ENCODE peak calls at places on chromosomes 11 and 22, in eight cellular contexts. One of them, this sample, is unnamed.

GRCh38 chr11:68825603-68826002 is 16.1 kb downstream of the CPT1A start:
- DNase-seq in neural crest cell: no peak
- DNase-seq in Panc1: no peak
- DNase-seq in T-helper 22 cell: no peak
- DNase-seq in mesothelial cell of epicardium: no peak
- DNase-seq in T47D: no peak
- DNase-seq in AG20443: no peak
- DNase-seq in stimulated activated naive CD8-positive, alpha-beta T cell treated with anti-CD3 and anti-CD28 coated beads, Interleukin-15, Interleukin-2, amounts not matched to agents 100 U/mL and 50 U/mL, for 24 hours: peak
- DNase-seq in this sample: no peak

GRCh38 chr11:65242389-65242788 is 19.4 kb upstream of the POLA2 start:
- DNase-seq in neural crest cell: no peak
- DNase-seq in Panc1: no peak
- DNase-seq in T-helper 22 cell: no peak
- DNase-seq in mesothelial cell of epicardium: no peak
- DNase-seq in T47D: no peak
- DNase-seq in AG20443: no peak
- DNase-seq in stimulated activated naive CD8-positive, alpha-beta T cell treated with anti-CD3 and anti-CD28 coated beads, Interleukin-15, Interleukin-2, amounts not matched to agents 100 U/mL and 50 U/mL, for 24 hours: no peak
- DNase-seq in this sample: no peak

GRCh38 chr22:37162221-37163095 is 12.7 kb upstream of the IL2RB start:
- DNase-seq in neural crest cell: no peak
- DNase-seq in Panc1: no peak
- DNase-seq in T-helper 22 cell: peak
- DNase-seq in mesothelial cell of epicardium: no peak
- DNase-seq in T47D: no peak
- DNase-seq in AG20443: no peak
- DNase-seq in stimulated activated naive CD8-positive, alpha-beta T cell treated with anti-CD3 and anti-CD28 coated beads, Interleukin-15, Interleukin-2, amounts not matched to agents 100 U/mL and 50 U/mL, for 24 hours: peak
- DNase-seq in this sample: no peak

GRCh38 chr11:12189543-12190235 is 79.3 kb downstream of the MICAL2 start:
- DNase-seq in neural crest cell: no peak
- DNase-seq in Panc1: no peak
- DNase-seq in T-helper 22 cell: peak
- DNase-seq in mesothelial cell of epicardium: no peak
- DNase-seq in T47D: no peak
- DNase-seq in AG20443: no peak
- DNase-seq in stimulated activated naive CD8-positive, alpha-beta T cell treated with anti-CD3 and anti-CD28 coated beads, Interleukin-15, Interleukin-2, amounts not matched to agents 100 U/mL and 50 U/mL, for 24 hours: no peak
- DNase-seq in this sample: peak

GRCh38 chr22:34161724-34162123 is 241.4 kb upstream of the LARGE1 start:
- DNase-seq in neural crest cell: no peak
- DNase-seq in Panc1: no peak
- DNase-seq in T-helper 22 cell: no peak
- DNase-seq in mesothelial cell of epicardium: no peak
- DNase-seq in T47D: no peak
- DNase-seq in AG20443: no peak
- DNase-seq in stimulated activated naive CD8-positive, alpha-beta T cell treated with anti-CD3 and anti-CD28 coated beads, Interleukin-15, Interleukin-2, amounts not matched to agents 100 U/mL and 50 U/mL, for 24 hours: no peak
- DNase-seq in this sample: no peak

GRCh38 chr22:37167176-37167980 is 17.7 kb upstream of the IL2RB start:
- DNase-seq in neural crest cell: no peak
- DNase-seq in Panc1: no peak
- DNase-seq in T-helper 22 cell: no peak
- DNase-seq in mesothelial cell of epicardium: no peak
- DNase-seq in T47D: no peak
- DNase-seq in AG20443: no peak
- DNase-seq in stimulated activated naive CD8-positive, alpha-beta T cell treated with anti-CD3 and anti-CD28 coated beads, Interleukin-15, Interleukin-2, amounts not matched to agents 100 U/mL and 50 U/mL, for 24 hours: no peak
- DNase-seq in this sample: no peak

GRCh38 chr11:69012092-69013008 is 696 bp downstream of the MRGPRF start:
- DNase-seq in neural crest cell: no peak
- DNase-seq in Panc1: no peak
- DNase-seq in T-helper 22 cell: no peak
- DNase-seq in mesothelial cell of epicardium: no peak
- DNase-seq in T47D: no peak
- DNase-seq in AG20443: peak
- DNase-seq in stimulated activated naive CD8-positive, alpha-beta T cell treated with anti-CD3 and anti-CD28 coated beads, Interleukin-15, Interleukin-2, amounts not matched to agents 100 U/mL and 50 U/mL, for 24 hours: no peak
- DNase-seq in this sample: no peak

GRCh38 chr11:43376065-43376464 is 17.3 kb downstream of the TTC17 start:
- DNase-seq in neural crest cell: no peak
- DNase-seq in Panc1: no peak
- DNase-seq in T-helper 22 cell: no peak
- DNase-seq in mesothelial cell of epicardium: no peak
- DNase-seq in T47D: no peak
- DNase-seq in AG20443: no peak
- DNase-seq in stimulated activated naive CD8-positive, alpha-beta T cell treated with anti-CD3 and anti-CD28 coated beads, Interleukin-15, Interleukin-2, amounts not matched to agents 100 U/mL and 50 U/mL, for 24 hours: no peak
- DNase-seq in this sample: no peak

GRCh38 chr22:19503869-19504268 is 20.3 kb downstream of the CLDN5 start:
- DNase-seq in neural crest cell: no peak
- DNase-seq in Panc1: no peak
- DNase-seq in T-helper 22 cell: no peak
- DNase-seq in mesothelial cell of epicardium: no peak
- DNase-seq in T47D: no peak
- DNase-seq in AG20443: no peak
- DNase-seq in stimulated activated naive CD8-positive, alpha-beta T cell treated with anti-CD3 and anti-CD28 coated beads, Interleukin-15, Interleukin-2, amounts not matched to agents 100 U/mL and 50 U/mL, for 24 hours: no peak
- DNase-seq in this sample: no peak

GRCh38 chr11:117822031-117822521 is 2.5 kb downstream of the FXYD2 start:
- DNase-seq in neural crest cell: peak
- DNase-seq in Panc1: no peak
- DNase-seq in T-helper 22 cell: no peak
- DNase-seq in mesothelial cell of epicardium: no peak
- DNase-seq in T47D: peak
- DNase-seq in AG20443: peak
- DNase-seq in stimulated activated naive CD8-positive, alpha-beta T cell treated with anti-CD3 and anti-CD28 coated beads, Interleukin-15, Interleukin-2, amounts not matched to agents 100 U/mL and 50 U/mL, for 24 hours: peak
- DNase-seq in this sample: no peak

GRCh38 chr22:30238661-30239420 is 7.7 kb downstream of the LIF start:
- DNase-seq in neural crest cell: no peak
- DNase-seq in Panc1: no peak
- DNase-seq in T-helper 22 cell: no peak
- DNase-seq in mesothelial cell of epicardium: peak
- DNase-seq in T47D: no peak
- DNase-seq in AG20443: peak
- DNase-seq in stimulated activated naive CD8-positive, alpha-beta T cell treated with anti-CD3 and anti-CD28 coated beads, Interleukin-15, Interleukin-2, amounts not matched to agents 100 U/mL and 50 U/mL, for 24 hours: no peak
- DNase-seq in this sample: no peak

GRCh38 chr11:77695417-77695816 is 57.8 kb upstream of the CLNS1A start:
- DNase-seq in neural crest cell: no peak
- DNase-seq in Panc1: no peak
- DNase-seq in T-helper 22 cell: no peak
- DNase-seq in mesothelial cell of epicardium: no peak
- DNase-seq in T47D: no peak
- DNase-seq in AG20443: no peak
- DNase-seq in stimulated activated naive CD8-positive, alpha-beta T cell treated with anti-CD3 and anti-CD28 coated beads, Interleukin-15, Interleukin-2, amounts not matched to agents 100 U/mL and 50 U/mL, for 24 hours: no peak
- DNase-seq in this sample: no peak

GRCh38 chr11:9760180-9760550 is 96.3 kb downstream of the SWAP70 start:
- DNase-seq in neural crest cell: no peak
- DNase-seq in Panc1: no peak
- DNase-seq in T-helper 22 cell: no peak
- DNase-seq in mesothelial cell of epicardium: no peak
- DNase-seq in T47D: no peak
- DNase-seq in AG20443: peak
- DNase-seq in stimulated activated naive CD8-positive, alpha-beta T cell treated with anti-CD3 and anti-CD28 coated beads, Interleukin-15, Interleukin-2, amounts not matched to agents 100 U/mL and 50 U/mL, for 24 hours: peak
- DNase-seq in this sample: no peak

GRCh38 chr22:22109693-22110466 is 127.3 kb upstream of the TOP3B start:
- DNase-seq in neural crest cell: no peak
- DNase-seq in Panc1: no peak
- DNase-seq in T-helper 22 cell: no peak
- DNase-seq in mesothelial cell of epicardium: no peak
- DNase-seq in T47D: no peak
- DNase-seq in AG20443: no peak
- DNase-seq in stimulated activated naive CD8-positive, alpha-beta T cell treated with anti-CD3 and anti-CD28 coated beads, Interleukin-15, Interleukin-2, amounts not matched to agents 100 U/mL and 50 U/mL, for 24 hours: no peak
- DNase-seq in this sample: no peak

GRCh38 chr11:58787903-58788302 is 56.2 kb upstream of the GLYAT start:
- DNase-seq in neural crest cell: no peak
- DNase-seq in Panc1: no peak
- DNase-seq in T-helper 22 cell: no peak
- DNase-seq in mesothelial cell of epicardium: no peak
- DNase-seq in T47D: no peak
- DNase-seq in AG20443: no peak
- DNase-seq in stimulated activated naive CD8-positive, alpha-beta T cell treated with anti-CD3 and anti-CD28 coated beads, Interleukin-15, Interleukin-2, amounts not matched to agents 100 U/mL and 50 U/mL, for 24 hours: no peak
- DNase-seq in this sample: no peak

GRCh38 chr11:93145381-93145780 is 52.4 kb downstream of the SLC36A4 start:
- DNase-seq in neural crest cell: no peak
- DNase-seq in Panc1: no peak
- DNase-seq in T-helper 22 cell: no peak
- DNase-seq in mesothelial cell of epicardium: no peak
- DNase-seq in T47D: no peak
- DNase-seq in AG20443: no peak
- DNase-seq in stimulated activated naive CD8-positive, alpha-beta T cell treated with anti-CD3 and anti-CD28 coated beads, Interleukin-15, Interleukin-2, amounts not matched to agents 100 U/mL and 50 U/mL, for 24 hours: no peak
- DNase-seq in this sample: no peak

GRCh38 chr22:44365196-44365802 is 52.5 kb upstream of the SHISAL1 start:
- DNase-seq in neural crest cell: no peak
- DNase-seq in Panc1: no peak
- DNase-seq in T-helper 22 cell: no peak
- DNase-seq in mesothelial cell of epicardium: no peak
- DNase-seq in T47D: no peak
- DNase-seq in AG20443: no peak
- DNase-seq in stimulated activated naive CD8-positive, alpha-beta T cell treated with anti-CD3 and anti-CD28 coated beads, Interleukin-15, Interleukin-2, amounts not matched to agents 100 U/mL and 50 U/mL, for 24 hours: no peak
- DNase-seq in this sample: no peak

GRCh38 chr22:22993184-22993583 is 77.1 kb upstream of the GNAZ start:
- DNase-seq in neural crest cell: no peak
- DNase-seq in Panc1: no peak
- DNase-seq in T-helper 22 cell: no peak
- DNase-seq in mesothelial cell of epicardium: no peak
- DNase-seq in T47D: no peak
- DNase-seq in AG20443: no peak
- DNase-seq in stimulated activated naive CD8-positive, alpha-beta T cell treated with anti-CD3 and anti-CD28 coated beads, Interleukin-15, Interleukin-2, amounts not matched to agents 100 U/mL and 50 U/mL, for 24 hours: no peak
- DNase-seq in this sample: no peak

GRCh38 chr11:11975201-11976092 is 33.0 kb downstream of the DKK3 start:
- DNase-seq in neural crest cell: no peak
- DNase-seq in Panc1: no peak
- DNase-seq in T-helper 22 cell: no peak
- DNase-seq in mesothelial cell of epicardium: no peak
- DNase-seq in T47D: no peak
- DNase-seq in AG20443: no peak
- DNase-seq in stimulated activated naive CD8-positive, alpha-beta T cell treated with anti-CD3 and anti-CD28 coated beads, Interleukin-15, Interleukin-2, amounts not matched to agents 100 U/mL and 50 U/mL, for 24 hours: no peak
- DNase-seq in this sample: peak

GRCh38 chr11:8032576-8033311 is 45.6 kb downstream of the EIF3F start:
- DNase-seq in neural crest cell: no peak
- DNase-seq in Panc1: no peak
- DNase-seq in T-helper 22 cell: no peak
- DNase-seq in mesothelial cell of epicardium: no peak
- DNase-seq in T47D: no peak
- DNase-seq in AG20443: no peak
- DNase-seq in stimulated activated naive CD8-positive, alpha-beta T cell treated with anti-CD3 and anti-CD28 coated beads, Interleukin-15, Interleukin-2, amounts not matched to agents 100 U/mL and 50 U/mL, for 24 hours: no peak
- DNase-seq in this sample: no peak

GRCh38 chr11:33258631-33259184 is 1.5 kb downstream of the HIPK3 start:
- DNase-seq in neural crest cell: peak
- DNase-seq in Panc1: peak
- DNase-seq in T-helper 22 cell: no peak
- DNase-seq in mesothelial cell of epicardium: no peak
- DNase-seq in T47D: no peak
- DNase-seq in AG20443: no peak
- DNase-seq in stimulated activated naive CD8-positive, alpha-beta T cell treated with anti-CD3 and anti-CD28 coated beads, Interleukin-15, Interleukin-2, amounts not matched to agents 100 U/mL and 50 U/mL, for 24 hours: no peak
- DNase-seq in this sample: peak

GRCh38 chr11:2818021-2818420 is 67.6 kb downstream of the CDKN1C start:
- DNase-seq in neural crest cell: no peak
- DNase-seq in Panc1: no peak
- DNase-seq in T-helper 22 cell: no peak
- DNase-seq in mesothelial cell of epicardium: no peak
- DNase-seq in T47D: no peak
- DNase-seq in AG20443: no peak
- DNase-seq in stimulated activated naive CD8-positive, alpha-beta T cell treated with anti-CD3 and anti-CD28 coated beads, Interleukin-15, Interleukin-2, amounts not matched to agents 100 U/mL and 50 U/mL, for 24 hours: no peak
- DNase-seq in this sample: no peak

GRCh38 chr11:114219559-114220349 is 76.4 kb upstream of the NNMT start:
- DNase-seq in neural crest cell: no peak
- DNase-seq in Panc1: no peak
- DNase-seq in T-helper 22 cell: no peak
- DNase-seq in mesothelial cell of epicardium: no peak
- DNase-seq in T47D: no peak
- DNase-seq in AG20443: no peak
- DNase-seq in stimulated activated naive CD8-positive, alpha-beta T cell treated with anti-CD3 and anti-CD28 coated beads, Interleukin-15, Interleukin-2, amounts not matched to agents 100 U/mL and 50 U/mL, for 24 hours: no peak
- DNase-seq in this sample: no peak

GRCh38 chr11:12287374-12288211 is 89.8 kb upstream of the PARVA start:
- DNase-seq in neural crest cell: peak
- DNase-seq in Panc1: peak
- DNase-seq in T-helper 22 cell: no peak
- DNase-seq in mesothelial cell of epicardium: peak
- DNase-seq in T47D: no peak
- DNase-seq in AG20443: peak
- DNase-seq in stimulated activated naive CD8-positive, alpha-beta T cell treated with anti-CD3 and anti-CD28 coated beads, Interleukin-15, Interleukin-2, amounts not matched to agents 100 U/mL and 50 U/mL, for 24 hours: no peak
- DNase-seq in this sample: peak

GRCh38 chr11:41283196-41283930 is 176.1 kb downstream of the LRRC4C start:
- DNase-seq in neural crest cell: no peak
- DNase-seq in Panc1: no peak
- DNase-seq in T-helper 22 cell: no peak
- DNase-seq in mesothelial cell of epicardium: no peak
- DNase-seq in T47D: no peak
- DNase-seq in AG20443: no peak
- DNase-seq in stimulated activated naive CD8-positive, alpha-beta T cell treated with anti-CD3 and anti-CD28 coated beads, Interleukin-15, Interleukin-2, amounts not matched to agents 100 U/mL and 50 U/mL, for 24 hours: no peak
- DNase-seq in this sample: no peak

GRCh38 chr11:93842461-93842860 is 8.0 kb downstream of the VSTM5 start:
- DNase-seq in neural crest cell: no peak
- DNase-seq in Panc1: no peak
- DNase-seq in T-helper 22 cell: no peak
- DNase-seq in mesothelial cell of epicardium: no peak
- DNase-seq in T47D: no peak
- DNase-seq in AG20443: peak
- DNase-seq in stimulated activated naive CD8-positive, alpha-beta T cell treated with anti-CD3 and anti-CD28 coated beads, Interleukin-15, Interleukin-2, amounts not matched to agents 100 U/mL and 50 U/mL, for 24 hours: no peak
- DNase-seq in this sample: no peak

GRCh38 chr22:36077261-36077660 is 48.6 kb upstream of the RBFOX2 start:
- DNase-seq in neural crest cell: no peak
- DNase-seq in Panc1: no peak
- DNase-seq in T-helper 22 cell: no peak
- DNase-seq in mesothelial cell of epicardium: no peak
- DNase-seq in T47D: no peak
- DNase-seq in AG20443: peak
- DNase-seq in stimulated activated naive CD8-positive, alpha-beta T cell treated with anti-CD3 and anti-CD28 coated beads, Interleukin-15, Interleukin-2, amounts not matched to agents 100 U/mL and 50 U/mL, for 24 hours: no peak
- DNase-seq in this sample: no peak

GRCh38 chr11:94731921-94732601 is 36.1 kb upstream of the AMOTL1 start:
- DNase-seq in neural crest cell: no peak
- DNase-seq in Panc1: no peak
- DNase-seq in T-helper 22 cell: no peak
- DNase-seq in mesothelial cell of epicardium: no peak
- DNase-seq in T47D: no peak
- DNase-seq in AG20443: peak
- DNase-seq in stimulated activated naive CD8-positive, alpha-beta T cell treated with anti-CD3 and anti-CD28 coated beads, Interleukin-15, Interleukin-2, amounts not matched to agents 100 U/mL and 50 U/mL, for 24 hours: no peak
- DNase-seq in this sample: no peak

GRCh38 chr11:2519879-2520735 is 75.3 kb downstream of the KCNQ1 start:
- DNase-seq in neural crest cell: no peak
- DNase-seq in Panc1: no peak
- DNase-seq in T-helper 22 cell: no peak
- DNase-seq in mesothelial cell of epicardium: peak
- DNase-seq in T47D: no peak
- DNase-seq in AG20443: no peak
- DNase-seq in stimulated activated naive CD8-positive, alpha-beta T cell treated with anti-CD3 and anti-CD28 coated beads, Interleukin-15, Interleukin-2, amounts not matched to agents 100 U/mL and 50 U/mL, for 24 hours: no peak
- DNase-seq in this sample: no peak

GRCh38 chr11:46181387-46181786 is 60.1 kb upstream of the PHF21A start:
- DNase-seq in neural crest cell: no peak
- DNase-seq in Panc1: no peak
- DNase-seq in T-helper 22 cell: no peak
- DNase-seq in mesothelial cell of epicardium: no peak
- DNase-seq in T47D: no peak
- DNase-seq in AG20443: no peak
- DNase-seq in stimulated activated naive CD8-positive, alpha-beta T cell treated with anti-CD3 and anti-CD28 coated beads, Interleukin-15, Interleukin-2, amounts not matched to agents 100 U/mL and 50 U/mL, for 24 hours: no peak
- DNase-seq in this sample: no peak

GRCh38 chr11:1146311-1146864 is 11.4 kb upstream of the MUC5AC start:
- DNase-seq in neural crest cell: no peak
- DNase-seq in Panc1: no peak
- DNase-seq in T-helper 22 cell: no peak
- DNase-seq in mesothelial cell of epicardium: no peak
- DNase-seq in T47D: no peak
- DNase-seq in AG20443: no peak
- DNase-seq in stimulated activated naive CD8-positive, alpha-beta T cell treated with anti-CD3 and anti-CD28 coated beads, Interleukin-15, Interleukin-2, amounts not matched to agents 100 U/mL and 50 U/mL, for 24 hours: no peak
- DNase-seq in this sample: no peak

GRCh38 chr11:86214710-86215109 is 29.8 kb upstream of the EED start:
- DNase-seq in neural crest cell: no peak
- DNase-seq in Panc1: no peak
- DNase-seq in T-helper 22 cell: no peak
- DNase-seq in mesothelial cell of epicardium: no peak
- DNase-seq in T47D: no peak
- DNase-seq in AG20443: no peak
- DNase-seq in stimulated activated naive CD8-positive, alpha-beta T cell treated with anti-CD3 and anti-CD28 coated beads, Interleukin-15, Interleukin-2, amounts not matched to agents 100 U/mL and 50 U/mL, for 24 hours: peak
- DNase-seq in this sample: no peak

GRCh38 chr22:30889268-30889995 is 79.1 kb downstream of the MORC2 start:
- DNase-seq in neural crest cell: no peak
- DNase-seq in Panc1: no peak
- DNase-seq in T-helper 22 cell: no peak
- DNase-seq in mesothelial cell of epicardium: no peak
- DNase-seq in T47D: no peak
- DNase-seq in AG20443: no peak
- DNase-seq in stimulated activated naive CD8-positive, alpha-beta T cell treated with anti-CD3 and anti-CD28 coated beads, Interleukin-15, Interleukin-2, amounts not matched to agents 100 U/mL and 50 U/mL, for 24 hours: no peak
- DNase-seq in this sample: no peak

GRCh38 chr11:68206211-68206610 is 6.9 kb downstream of the KMT5B start:
- DNase-seq in neural crest cell: no peak
- DNase-seq in Panc1: peak
- DNase-seq in T-helper 22 cell: no peak
- DNase-seq in mesothelial cell of epicardium: no peak
- DNase-seq in T47D: no peak
- DNase-seq in AG20443: peak
- DNase-seq in stimulated activated naive CD8-positive, alpha-beta T cell treated with anti-CD3 and anti-CD28 coated beads, Interleukin-15, Interleukin-2, amounts not matched to agents 100 U/mL and 50 U/mL, for 24 hours: no peak
- DNase-seq in this sample: no peak